ENCODE peak calls at places on chromosomes 12 and 14, in seven cellular contexts. One of them, this sample, is unnamed.

GRCh38 chr12:530308-530707 is 70.6 kb downstream of the B4GALNT3 start:
- DNase-seq in GM23338: no peak
- DNase-seq in HepG2: no peak
- DNase-seq in left lung: no peak
- DNase-seq in heart left ventricle: no peak
- DNase-seq in psoas muscle: no peak
- DNase-seq in OCI-LY7: no peak
- DNase-seq in this sample: no peak

GRCh38 chr12:64566882-64567517 is 43.3 kb upstream of the RASSF3 start:
- DNase-seq in psoas muscle: no peak
- DNase-seq in left lung: no peak
- DNase-seq in heart left ventricle: no peak
- DNase-seq in OCI-LY7: no peak
- DNase-seq in HepG2: no peak
- DNase-seq in GM23338: peak
- DNase-seq in this sample: no peak

GRCh38 chr14:70821916-70822705 is 12.8 kb upstream of the MAP3K9 start:
- DNase-seq in heart left ventricle: peak
- DNase-seq in psoas muscle: peak
- DNase-seq in HepG2: no peak
- DNase-seq in GM23338: peak
- DNase-seq in OCI-LY7: no peak
- DNase-seq in left lung: peak
- DNase-seq in this sample: peak

GRCh38 chr12:126558810-126559209 is 1493.6 kb downstream of the AACS start:
- DNase-seq in heart left ventricle: no peak
- DNase-seq in left lung: no peak
- DNase-seq in GM23338: no peak
- DNase-seq in OCI-LY7: no peak
- DNase-seq in psoas muscle: no peak
- DNase-seq in HepG2: no peak
- DNase-seq in this sample: no peak

GRCh38 chr14:69620211-69620611 is 8.8 kb downstream of the SUSD6 start:
- DNase-seq in heart left ventricle: no peak
- DNase-seq in OCI-LY7: no peak
- DNase-seq in left lung: no peak
- DNase-seq in GM23338: no peak
- DNase-seq in HepG2: no peak
- DNase-seq in psoas muscle: no peak
- DNase-seq in this sample: no peak

GRCh38 chr14:23061995-23062394 is 4.7 kb upstream of the CDH24 start:
- DNase-seq in left lung: peak
- DNase-seq in GM23338: no peak
- DNase-seq in OCI-LY7: no peak
- DNase-seq in psoas muscle: peak
- DNase-seq in heart left ventricle: no peak
- DNase-seq in HepG2: peak
- DNase-seq in this sample: no peak

GRCh38 chr14:73886449-73887115 is at the start of gene ZNF410:
- DNase-seq in left lung: peak
- DNase-seq in heart left ventricle: peak
- DNase-seq in HepG2: peak
- DNase-seq in GM23338: peak
- DNase-seq in OCI-LY7: peak
- DNase-seq in psoas muscle: peak
- DNase-seq in this sample: peak

GRCh38 chr14:67571275-67571990 is 28.6 kb downstream of the PIGH start:
- DNase-seq in heart left ventricle: peak
- DNase-seq in GM23338: peak
- DNase-seq in HepG2: peak
- DNase-seq in OCI-LY7: peak
- DNase-seq in left lung: no peak
- DNase-seq in psoas muscle: peak
- DNase-seq in this sample: no peak

GRCh38 chr12:5633102-5633501 is 201.2 kb downstream of the NTF3 start:
- DNase-seq in HepG2: no peak
- DNase-seq in OCI-LY7: no peak
- DNase-seq in left lung: no peak
- DNase-seq in psoas muscle: no peak
- DNase-seq in heart left ventricle: no peak
- DNase-seq in GM23338: no peak
- DNase-seq in this sample: no peak

GRCh38 chr12:117587646-117588287 is 226.3 kb upstream of the NOS1 start:
- DNase-seq in psoas muscle: peak
- DNase-seq in OCI-LY7: peak
- DNase-seq in HepG2: peak
- DNase-seq in left lung: peak
- DNase-seq in heart left ventricle: no peak
- DNase-seq in GM23338: peak
- DNase-seq in this sample: no peak

GRCh38 chr14:101861464-101861863 is 100.0 kb downstream of the PPP2R5C start:
- DNase-seq in OCI-LY7: no peak
- DNase-seq in HepG2: no peak
- DNase-seq in GM23338: no peak
- DNase-seq in left lung: no peak
- DNase-seq in heart left ventricle: no peak
- DNase-seq in psoas muscle: no peak
- DNase-seq in this sample: peak

DNA sequence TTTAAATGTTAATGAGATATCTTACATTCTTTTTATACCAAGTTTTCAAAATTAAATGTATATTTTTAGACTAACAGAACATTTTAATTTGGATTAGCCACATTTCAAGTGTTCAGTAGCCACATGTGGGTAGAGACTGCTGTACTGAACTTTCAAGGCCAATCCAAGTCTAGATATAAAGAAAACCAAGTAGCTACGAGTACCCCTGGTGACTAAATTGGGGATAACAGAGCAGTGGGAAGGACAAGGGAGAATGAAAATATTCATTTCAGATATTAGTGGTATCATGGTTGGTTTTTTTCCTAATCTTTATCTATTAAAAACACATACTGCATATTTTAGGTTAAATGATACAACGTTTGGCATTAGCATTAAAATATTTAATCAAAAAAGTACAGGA is 69.4 kb upstream of the RHOJ start:
- DNase-seq in psoas muscle: no peak
- DNase-seq in heart left ventricle: no peak
- DNase-seq in left lung: no peak
- DNase-seq in HepG2: no peak
- DNase-seq in GM23338: peak
- DNase-seq in OCI-LY7: no peak
- DNase-seq in this sample: no peak
- TF ChIP-seq CTCF in psoas muscle: no peak
- TF ChIP-seq CTCF in heart left ventricle: no peak
- TF ChIP-seq CTCF in left lung: no peak
- TF ChIP-seq CTCF in HepG2: peak
- TF ChIP-seq CTCF in GM23338: peak
- TF ChIP-seq CTCF in OCI-LY7: peak
- TF ChIP-seq CTCF in this sample: peak

DNA sequence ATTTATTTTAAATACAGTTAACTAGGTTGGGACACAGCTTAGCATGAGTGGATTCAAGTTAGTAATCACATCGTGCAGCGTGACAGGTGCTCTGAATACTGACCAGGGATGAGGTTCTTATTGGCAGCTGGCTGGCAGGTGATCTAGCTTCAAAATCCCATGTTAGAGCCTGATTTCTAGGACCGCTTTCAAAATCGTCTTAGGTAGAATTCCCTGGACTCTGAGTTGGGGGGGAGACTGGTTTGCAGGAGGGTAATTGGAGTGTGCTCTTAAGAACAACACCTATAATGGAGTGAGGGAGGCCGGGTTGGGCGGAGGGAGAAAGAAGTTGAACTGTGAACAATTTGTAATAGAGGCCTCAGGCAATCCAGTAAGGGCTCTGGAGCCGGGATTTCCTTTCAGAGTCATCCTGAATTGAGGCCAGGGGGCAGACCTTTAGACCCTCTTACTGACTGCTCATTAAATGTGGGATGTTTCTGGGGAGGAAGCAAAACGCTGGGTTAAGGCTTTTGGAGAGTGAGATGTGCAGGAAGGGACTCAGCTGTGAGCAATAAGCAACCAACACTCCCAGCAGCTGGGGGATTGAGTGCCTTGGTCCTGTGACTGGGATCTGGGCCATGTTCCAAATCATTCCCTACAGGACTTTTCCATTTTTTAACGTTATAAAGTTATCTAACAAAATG is 920 bp upstream of the YARS2 start:
- DNase-seq in OCI-LY7: no peak
- DNase-seq in HepG2: no peak
- DNase-seq in psoas muscle: no peak
- DNase-seq in heart left ventricle: no peak
- DNase-seq in GM23338: peak
- DNase-seq in left lung: no peak
- DNase-seq in this sample: no peak
- TF ChIP-seq CTCF in OCI-LY7: peak
- TF ChIP-seq CTCF in HepG2: no peak
- TF ChIP-seq CTCF in psoas muscle: no peak
- TF ChIP-seq CTCF in heart left ventricle: no peak
- TF ChIP-seq CTCF in GM23338: no peak
- TF ChIP-seq CTCF in left lung: no peak
- TF ChIP-seq CTCF in this sample: no peak

DNA sequence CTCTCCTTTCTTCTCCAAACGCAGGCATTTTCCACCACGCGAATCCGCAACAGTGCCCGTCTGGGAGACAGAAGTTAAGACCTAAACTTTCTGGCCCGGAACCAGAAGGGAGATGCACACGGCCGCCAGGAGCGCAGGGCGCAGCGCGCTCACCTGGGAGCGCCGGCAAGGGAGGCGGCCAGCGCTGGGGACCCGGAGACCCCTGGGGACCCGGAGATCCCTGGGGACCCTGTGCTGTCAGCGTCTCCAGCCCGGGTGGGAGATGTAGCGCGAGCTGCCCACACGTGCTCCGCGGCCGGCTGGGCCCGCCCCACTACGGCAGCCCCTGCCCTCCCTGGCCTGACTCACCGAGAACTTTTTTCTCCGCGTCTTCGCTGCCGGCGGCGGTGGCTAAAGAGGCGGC is 620 bp downstream of the YBX3 start:
- DNase-seq in GM23338: no peak
- DNase-seq in heart left ventricle: peak
- DNase-seq in left lung: peak
- DNase-seq in psoas muscle: peak
- DNase-seq in HepG2: peak
- DNase-seq in OCI-LY7: peak
- DNase-seq in this sample: peak
- TF ChIP-seq CTCF in GM23338: no peak
- TF ChIP-seq CTCF in heart left ventricle: peak
- TF ChIP-seq CTCF in left lung: no peak
- TF ChIP-seq CTCF in psoas muscle: peak
- TF ChIP-seq CTCF in HepG2: no peak
- TF ChIP-seq CTCF in OCI-LY7: peak
- TF ChIP-seq CTCF in this sample: no peak

DNA sequence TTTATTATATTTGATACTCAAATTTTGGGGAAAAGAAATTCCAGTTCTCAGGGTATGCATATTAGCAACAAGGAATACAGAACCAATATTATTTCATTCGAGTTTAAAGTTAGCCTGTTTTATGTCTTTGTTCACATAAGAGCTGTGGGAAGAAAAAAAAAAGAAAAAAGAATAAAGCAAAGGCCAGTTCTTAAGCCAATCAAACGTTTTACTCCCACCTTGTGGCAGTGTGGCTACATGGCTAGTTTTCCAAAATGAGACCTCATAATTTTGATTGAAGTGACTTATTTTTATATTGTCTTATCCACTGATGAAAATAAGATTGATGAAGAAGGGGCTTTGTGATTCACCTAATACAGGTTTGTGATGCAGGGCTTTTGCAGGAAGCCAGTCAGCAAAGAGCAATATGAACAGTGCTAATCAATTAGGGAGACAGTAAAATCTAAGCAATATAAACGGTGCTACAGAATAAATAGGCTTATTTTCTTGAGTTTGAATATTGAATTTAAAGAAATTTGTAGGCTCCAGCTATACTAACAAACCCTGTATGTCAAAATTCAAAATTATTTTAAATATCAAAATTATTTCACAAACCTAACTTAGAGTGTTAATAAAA is 624.1 kb upstream of the FOXG1 start:
- DNase-seq in HepG2: no peak
- DNase-seq in heart left ventricle: no peak
- DNase-seq in psoas muscle: no peak
- DNase-seq in OCI-LY7: no peak
- DNase-seq in left lung: no peak
- DNase-seq in GM23338: peak
- DNase-seq in this sample: no peak
- TF ChIP-seq CTCF in HepG2: peak
- TF ChIP-seq CTCF in heart left ventricle: no peak
- TF ChIP-seq CTCF in psoas muscle: no peak
- TF ChIP-seq CTCF in OCI-LY7: no peak
- TF ChIP-seq CTCF in left lung: no peak
- TF ChIP-seq CTCF in GM23338: peak
- TF ChIP-seq CTCF in this sample: peak

DNA sequence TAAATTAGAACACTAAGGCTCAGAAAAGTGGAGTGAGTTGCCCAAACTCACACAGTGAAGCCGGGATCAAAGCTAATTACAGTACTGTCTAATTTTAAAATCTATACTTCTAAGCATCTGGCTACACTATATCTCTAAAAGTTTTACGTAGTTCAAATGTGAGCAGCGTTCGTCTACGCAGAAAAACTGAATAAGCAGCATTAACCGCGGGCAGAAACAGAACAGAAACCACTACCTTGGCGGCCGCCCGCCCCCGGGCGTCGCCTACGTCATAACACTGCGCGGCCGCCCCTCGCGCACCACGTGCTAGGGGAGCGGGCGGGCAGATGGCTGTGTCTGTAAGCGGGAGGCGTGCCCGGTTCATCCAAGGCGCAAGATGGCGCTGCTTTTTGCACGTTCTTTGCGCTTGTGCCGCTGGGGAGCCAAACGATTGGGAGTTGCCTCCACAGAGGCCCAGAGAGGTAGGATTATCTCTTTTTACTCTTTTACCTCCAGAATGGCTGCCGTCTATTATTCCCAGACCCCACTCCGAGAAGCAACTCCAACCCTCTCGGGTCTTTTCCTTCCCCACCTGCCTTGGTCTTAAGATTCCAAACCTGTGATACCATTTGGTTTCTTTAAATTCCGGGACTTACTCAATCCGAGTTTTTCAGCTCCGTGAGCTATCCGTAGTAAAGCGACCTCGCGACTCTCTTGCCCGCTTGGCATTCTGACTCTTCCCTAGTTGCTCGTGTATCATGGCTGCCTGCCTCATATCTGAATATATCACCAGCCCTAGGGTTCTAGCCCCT is at the start of gene SPRYD4:
- DNase-seq in left lung: peak
- DNase-seq in psoas muscle: peak
- DNase-seq in heart left ventricle: peak
- DNase-seq in HepG2: peak
- DNase-seq in GM23338: peak
- DNase-seq in OCI-LY7: peak
- DNase-seq in this sample: peak
- TF ChIP-seq CTCF in left lung: no peak
- TF ChIP-seq CTCF in psoas muscle: peak
- TF ChIP-seq CTCF in heart left ventricle: peak
- TF ChIP-seq CTCF in HepG2: peak
- TF ChIP-seq CTCF in GM23338: peak
- TF ChIP-seq CTCF in OCI-LY7: peak
- TF ChIP-seq CTCF in this sample: peak